ENCODE peak calls at places on chromosome 21, in eight cellular contexts. One of them, this sample, is unnamed.

GRCh38 chr21:45295576-45296365 is 8.1 kb upstream of the POFUT2 start:
- DNase-seq in ACHN: no peak
- DNase-seq in globus pallidus: no peak
- DNase-seq in sciatic nerve: no peak
- DNase-seq in NCI-H345: no peak
- DNase-seq in GF-D8: no peak
- DNase-seq in stimulated activated CD4-positive, alpha-beta T cell treated with anti-CD3 and anti-CD28 coated beads, Interleukin-2, amount 100 ng/mL, for 24 hours: no peak
- DNase-seq in germinal center: no peak
- DNase-seq in this sample: no peak

GRCh38 chr21:44956356-44957046 is 16.7 kb downstream of the SLX9 start:
- DNase-seq in ACHN: no peak
- DNase-seq in globus pallidus: no peak
- DNase-seq in sciatic nerve: no peak
- DNase-seq in NCI-H345: no peak
- DNase-seq in GF-D8: no peak
- DNase-seq in stimulated activated CD4-positive, alpha-beta T cell treated with anti-CD3 and anti-CD28 coated beads, Interleukin-2, amount 100 ng/mL, for 24 hours: no peak
- DNase-seq in germinal center: no peak
- DNase-seq in this sample: no peak

GRCh38 chr21:44582980-44583799 is 2.8 kb upstream of the KRTAP10-5 start:
- DNase-seq in ACHN: no peak
- DNase-seq in globus pallidus: no peak
- DNase-seq in sciatic nerve: no peak
- DNase-seq in NCI-H345: peak; percentile 58
- DNase-seq in GF-D8: no peak
- DNase-seq in stimulated activated CD4-positive, alpha-beta T cell treated with anti-CD3 and anti-CD28 coated beads, Interleukin-2, amount 100 ng/mL, for 24 hours: no peak
- DNase-seq in germinal center: no peak
- DNase-seq in this sample: no peak

GRCh38 chr21:34844033-34844923 is 175.5 kb downstream of the CLIC6 start:
- DNase-seq in ACHN: no peak
- DNase-seq in globus pallidus: peak; percentile 16
- DNase-seq in sciatic nerve: peak; percentile 80
- DNase-seq in NCI-H345: peak; percentile 75
- DNase-seq in GF-D8: no peak
- DNase-seq in stimulated activated CD4-positive, alpha-beta T cell treated with anti-CD3 and anti-CD28 coated beads, Interleukin-2, amount 100 ng/mL, for 24 hours: no peak
- DNase-seq in germinal center: no peak
- DNase-seq in this sample: no peak

GRCh38 chr21:42456457-42456856 is 39.6 kb downstream of the RSPH1 start:
- DNase-seq in ACHN: no peak
- DNase-seq in globus pallidus: no peak
- DNase-seq in sciatic nerve: no peak
- DNase-seq in NCI-H345: no peak
- DNase-seq in GF-D8: no peak
- DNase-seq in stimulated activated CD4-positive, alpha-beta T cell treated with anti-CD3 and anti-CD28 coated beads, Interleukin-2, amount 100 ng/mL, for 24 hours: peak; percentile 49
- DNase-seq in germinal center: no peak
- DNase-seq in this sample: no peak

GRCh38 chr21:44946254-44947041 is 6.6 kb downstream of the SLX9 start:
- DNase-seq in ACHN: no peak
- DNase-seq in globus pallidus: no peak
- DNase-seq in sciatic nerve: peak; percentile 53
- DNase-seq in NCI-H345: no peak
- DNase-seq in GF-D8: no peak
- DNase-seq in stimulated activated CD4-positive, alpha-beta T cell treated with anti-CD3 and anti-CD28 coated beads, Interleukin-2, amount 100 ng/mL, for 24 hours: no peak
- DNase-seq in germinal center: no peak
- DNase-seq in this sample: no peak

GRCh38 chr21:44820851-44821250 is 3.0 kb upstream of the SUMO3 start:
- DNase-seq in ACHN: no peak
- DNase-seq in globus pallidus: no peak
- DNase-seq in sciatic nerve: no peak
- DNase-seq in NCI-H345: no peak
- DNase-seq in GF-D8: no peak
- DNase-seq in stimulated activated CD4-positive, alpha-beta T cell treated with anti-CD3 and anti-CD28 coated beads, Interleukin-2, amount 100 ng/mL, for 24 hours: no peak
- DNase-seq in germinal center: no peak
- DNase-seq in this sample: no peak

GRCh38 chr21:41593051-41593783 is 85.3 kb upstream of the TMPRSS2 start:
- DNase-seq in ACHN: no peak
- DNase-seq in globus pallidus: no peak
- DNase-seq in sciatic nerve: peak; percentile 10
- DNase-seq in NCI-H345: no peak
- DNase-seq in GF-D8: no peak
- DNase-seq in stimulated activated CD4-positive, alpha-beta T cell treated with anti-CD3 and anti-CD28 coated beads, Interleukin-2, amount 100 ng/mL, for 24 hours: no peak
- DNase-seq in germinal center: no peak
- DNase-seq in this sample: no peak

GRCh38 chr21:37631319-37632117 is 264.9 kb downstream of the DYRK1A start:
- DNase-seq in ACHN: peak; percentile 3
- DNase-seq in globus pallidus: no peak
- DNase-seq in sciatic nerve: no peak
- DNase-seq in NCI-H345: no peak
- DNase-seq in GF-D8: no peak
- DNase-seq in stimulated activated CD4-positive, alpha-beta T cell treated with anti-CD3 and anti-CD28 coated beads, Interleukin-2, amount 100 ng/mL, for 24 hours: no peak
- DNase-seq in germinal center: no peak
- DNase-seq in this sample: peak; percentile 88

GRCh38 chr21:38668501-38668900 is 137.2 kb upstream of the ETS2 start:
- DNase-seq in ACHN: no peak
- DNase-seq in globus pallidus: no peak
- DNase-seq in sciatic nerve: no peak
- DNase-seq in NCI-H345: no peak
- DNase-seq in GF-D8: no peak
- DNase-seq in stimulated activated CD4-positive, alpha-beta T cell treated with anti-CD3 and anti-CD28 coated beads, Interleukin-2, amount 100 ng/mL, for 24 hours: no peak
- DNase-seq in germinal center: no peak
- DNase-seq in this sample: no peak

This sample was measured in MM.1S.